ENCODE peak calls at places on chromosome 7, in nine cellular contexts. I, U, R, V, N, B, K, Y and W are unnamed samples.

GRCh38 chr7:92177362-92177761 is 1.6 kb downstream of the LRRD1 start:
- DNase-seq in N (peak; percentile 38), Y (no peak), V (no peak), B (no peak), K (peak; percentile 75), R (no peak), U (no peak), I (no peak), W (no peak)

GRCh38 chr7:18086165-18087030 is 58.8 kb upstream of the PRPS1L1 start:
- DNase-seq in B (no peak), I (peak; percentile 61), V (peak; percentile 49), U (no peak), K (no peak), N (peak; percentile 47), Y (peak; percentile 70), R (peak; percentile 50), W (no peak)

GRCh38 chr7:75599244-75599771 is 107.2 kb downstream of the SPDYE5 start:
- DNase-seq in K (peak; percentile 78), Y (peak; percentile 71), I (no peak), V (no peak), B (no peak), N (no peak), R (peak; percentile 18), U (no peak), W (no peak)

GRCh38 chr7:110724811-110725210 is 366.1 kb upstream of the LRRN3 start:
- DNase-seq in Y (no peak), B (no peak), I (no peak), V (no peak), U (no peak), N (no peak), R (no peak), K (no peak), W (no peak)

GRCh38 chr7:911791-912480 is 35.6 kb downstream of the GET4 start:
- DNase-seq in V (no peak), N (no peak), I (no peak), B (no peak), K (no peak), R (no peak), U (no peak), Y (no peak), W (no peak)

GRCh38 chr7:2049111-2049781 is 183.5 kb downstream of the MAD1L1 start:
- DNase-seq in N (no peak), I (no peak), B (no peak), Y (peak; percentile 50), K (no peak), R (no peak), V (no peak), U (no peak), W (no peak)

GRCh38 chr7:105060394-105060793 is 46.4 kb downstream of the KMT2E start:
- DNase-seq in U (no peak), Y (no peak), I (no peak), K (no peak), N (no peak), V (no peak), B (no peak), R (no peak), W (no peak)

GRCh38 chr7:18590259-18590658 is 94.7 kb downstream of the HDAC9 start:
- DNase-seq in R (no peak), N (peak; percentile 47), U (no peak), Y (no peak), K (peak; percentile 17), B (no peak), V (no peak), I (no peak), W (no peak)

GRCh38 chr7:36747969-36748574 is 23.8 kb upstream of the AOAH start:
- DNase-seq in K (no peak), N (no peak), B (no peak), I (no peak), Y (no peak), U (no peak), V (no peak), R (no peak), W (no peak)

GRCh38 chr7:27071622-27072390 is 24.0 kb downstream of the HOXA1 start:
- DNase-seq in I (no peak), U (no peak), K (no peak), V (no peak), R (no peak), Y (no peak), N (no peak), B (no peak), W (no peak)

GRCh38 chr7:75688200-75689136 is 50.3 kb downstream of the HIP1 start:
- DNase-seq in V (no peak), Y (peak; percentile 62), U (no peak), R (no peak), B (no peak), N (no peak), K (peak; percentile 61), I (no peak), W (no peak)

GRCh38 chr7:76048668-76048988 is 722 bp downstream of the MDH2 start:
- DNase-seq in Y (no peak), V (no peak), I (no peak), B (no peak), R (no peak), N (no peak), K (peak; percentile 39), U (no peak), W (no peak)

GRCh38 chr7:46937826-46938225 is 644.1 kb downstream of the TNS3 start:
- DNase-seq in U (no peak), K (no peak), N (no peak), B (no peak), I (no peak), V (no peak), R (no peak), Y (no peak), W (no peak)

GRCh38 chr7:46939089-46939488 is 642.8 kb downstream of the TNS3 start:
- DNase-seq in Y (no peak), B (no peak), I (no peak), V (no peak), R (no peak), N (no peak), K (no peak), U (no peak), W (no peak)

GRCh38 chr7:46939558-46939957 is 642.4 kb downstream of the TNS3 start:
- DNase-seq in I (no peak), R (no peak), B (no peak), V (no peak), N (no peak), U (no peak), Y (no peak), K (no peak), W (no peak)

GRCh38 chr7:46942574-46942973 is 639.3 kb downstream of the TNS3 start:
- DNase-seq in B (no peak), N (no peak), I (no peak), K (no peak), U (no peak), R (no peak), Y (no peak), V (no peak), W (no peak)

DNA sequence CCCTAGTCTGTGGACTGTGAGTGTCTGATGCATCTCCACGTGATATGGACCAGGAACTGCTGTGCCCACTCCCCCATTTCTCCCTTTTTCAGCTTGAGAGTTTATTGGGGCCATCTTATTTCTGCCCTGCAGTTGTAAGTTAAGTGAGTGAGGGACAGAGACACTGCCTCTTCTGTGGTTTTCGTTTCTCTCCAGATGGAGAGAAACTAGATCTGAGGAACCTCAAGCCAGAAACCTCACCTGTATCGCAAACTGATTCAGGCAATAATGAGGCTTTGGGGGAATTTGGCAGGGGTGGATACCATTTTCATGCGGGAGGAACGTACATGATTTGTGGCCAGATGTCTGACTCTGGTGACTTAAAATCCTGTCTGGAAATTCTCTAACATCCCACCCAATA is 641.7 kb downstream of the TNS3 start:
- DNase-seq in U (no peak), I (no peak), K (no peak), R (no peak), N (no peak), Y (no peak), V (no peak), B (no peak), W (no peak)
- H3K4me1 ChIP-seq in U (no peaks in the 10 kb centered on the region), I (no peaks in the 10 kb centered on the region), K (no peaks in the 10 kb centered on the region), R (no peaks in the 10 kb centered on the region), N (peaks cover 3% of the 10 kb centered on the region), Y (no peaks in the 10 kb centered on the region), V (no peaks in the 10 kb centered on the region), B (no peaks in the 10 kb centered on the region), W (no peaks in the 10 kb centered on the region)

DNA sequence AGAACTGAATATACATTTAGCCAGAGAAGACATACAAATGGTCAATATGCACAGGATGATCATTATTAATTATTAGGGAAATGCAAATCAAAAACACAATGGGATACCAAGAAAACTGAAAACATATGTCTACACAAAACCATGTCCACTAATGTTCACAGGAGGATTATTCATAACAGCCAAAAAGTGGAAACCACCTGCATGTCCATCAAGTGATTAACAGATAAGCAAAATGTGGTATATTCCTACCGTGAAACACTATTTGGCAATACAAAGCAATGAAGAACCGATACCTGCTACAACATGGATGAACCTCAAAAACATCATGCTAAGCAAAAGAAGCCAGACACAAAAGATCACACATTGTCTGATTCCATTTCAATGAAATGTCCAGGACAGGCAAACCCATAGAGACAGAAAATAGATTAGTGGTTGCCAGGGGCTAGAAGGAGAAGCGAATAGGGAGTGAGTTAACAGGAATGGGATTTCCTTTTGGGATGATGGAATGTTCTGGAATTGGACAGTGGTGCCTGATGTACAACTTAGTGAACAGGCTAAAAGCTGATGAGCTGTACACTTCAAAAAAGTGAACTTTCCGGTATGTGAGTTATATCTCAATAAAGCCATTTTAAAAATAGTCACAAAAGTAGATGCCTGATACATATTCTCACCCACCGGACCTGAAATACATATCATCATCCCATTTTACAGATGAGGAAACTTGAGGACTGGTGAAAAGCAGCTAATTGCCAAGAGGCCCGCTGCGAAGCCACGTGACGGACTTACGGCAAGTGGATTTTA is 33.6 kb downstream of the HIPK2 start:
- DNase-seq in V (no peak), U (no peak), R (no peak), I (no peak), Y (no peak), N (no peak), K (no peak), B (no peak), W (no peak)
- H3K4me1 ChIP-seq in V (peaks cover 24% of the 10 kb centered on the region), U (peaks cover 1% of the 10 kb centered on the region), R (no peaks in the 10 kb centered on the region), I (peaks cover 27% of the 10 kb centered on the region), Y (peaks cover 40% of the 10 kb centered on the region), N (peaks cover 36% of the 10 kb centered on the region), K (peaks cover 14% of the 10 kb centered on the region), B (peaks cover 1% of the 10 kb centered on the region), W (no peaks in the 10 kb centered on the region)

DNA sequence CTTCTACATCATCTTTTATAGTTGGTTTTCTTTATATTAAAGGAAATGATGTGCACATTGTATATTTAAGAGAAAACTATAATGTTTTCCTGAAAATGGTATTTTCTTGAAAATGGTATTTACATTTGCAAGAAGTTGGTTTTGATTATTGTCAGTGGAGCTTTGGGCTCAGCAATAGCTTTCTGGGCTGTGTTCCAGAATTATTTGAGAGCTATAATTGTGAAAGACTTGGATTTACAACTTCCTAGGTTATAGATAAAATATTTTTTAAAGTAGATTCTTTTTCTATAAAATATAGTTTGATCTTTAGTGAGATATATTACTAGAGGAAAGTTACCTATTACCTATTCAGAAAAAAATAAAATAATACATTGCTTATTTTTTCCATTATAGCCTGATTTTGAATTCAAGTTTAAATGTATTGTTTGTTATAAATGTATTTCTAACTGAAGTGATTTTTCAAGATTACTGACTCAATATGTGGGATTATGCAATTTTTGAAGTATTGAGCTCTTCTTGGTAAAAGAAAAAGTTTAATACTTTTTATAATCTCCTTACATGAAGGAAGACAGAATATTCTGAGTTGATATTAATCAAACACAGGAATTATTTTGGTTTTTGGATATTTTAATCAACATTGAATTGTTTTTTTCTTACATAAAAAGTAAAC is 20.2 kb downstream of the GNAI1 start:
- DNase-seq in U (no peak), K (peak; percentile 55), Y (no peak), I (no peak), B (no peak), V (no peak), R (no peak), N (peak; percentile 72), W (no peak)
- H3K4me1 ChIP-seq in U (no peaks in the 10 kb centered on the region), K (peaks cover 52% of the 10 kb centered on the region), Y (peaks cover 32% of the 10 kb centered on the region), I (peaks cover 61% of the 10 kb centered on the region), B (no peaks in the 10 kb centered on the region), V (peaks cover 58% of the 10 kb centered on the region), R (no peaks in the 10 kb centered on the region), N (peaks cover 57% of the 10 kb centered on the region), W (no peaks in the 10 kb centered on the region)

GRCh38 chr7:142800103-142800502 is 29.3 kb downstream of the PRSS2 start:
- DNase-seq in I (no peak), R (no peak), U (peak; percentile 68), K (no peak), N (no peak), B (peak; percentile 50), Y (no peak), V (no peak), W (no peak)
- H3K4me1 ChIP-seq in I (peaks cover 18% of the 10 kb centered on the region), R (no peaks in the 10 kb centered on the region), U (peaks cover 49% of the 10 kb centered on the region), K (no peaks in the 10 kb centered on the region), N (peaks cover 4% of the 10 kb centered on the region), B (peaks cover 68% of the 10 kb centered on the region), Y (peaks cover 18% of the 10 kb centered on the region), V (no peaks in the 10 kb centered on the region), W (peaks cover 65% of the 10 kb centered on the region)